ENCODE peak calls at places on chromosome 10, in eight cellular contexts. One of them, this sample, is unnamed.

GRCh38 chr10:30456262-30456661 is 22.3 kb downstream of the MAP3K8 start:
- DNase-seq in K562: no peak
- DNase-seq in stomach: no peak
- DNase-seq in A549: no peak
- DNase-seq in transverse colon: peak; percentile 42
- DNase-seq in tibial nerve: no peak
- DNase-seq in upper lobe of left lung: no peak
- DNase-seq in ovary: no peak
- DNase-seq in this sample: no peak

GRCh38 chr10:69337312-69338132 is 59.2 kb downstream of the HK1 start:
- DNase-seq in A549: no peak
- DNase-seq in upper lobe of left lung: no peak
- DNase-seq in ovary: no peak
- DNase-seq in stomach: no peak
- DNase-seq in transverse colon: no peak
- DNase-seq in K562: no peak
- DNase-seq in tibial nerve: no peak
- DNase-seq in this sample: no peak

GRCh38 chr10:85575441-85575840 is 791.2 kb downstream of the GRID1 start:
- DNase-seq in K562: no peak
- DNase-seq in upper lobe of left lung: no peak
- DNase-seq in ovary: no peak
- DNase-seq in stomach: no peak
- DNase-seq in tibial nerve: no peak
- DNase-seq in transverse colon: no peak
- DNase-seq in A549: no peak
- DNase-seq in this sample: no peak

GRCh38 chr10:60125928-60126327 is 219.6 kb upstream of the CCDC6 start:
- DNase-seq in A549: no peak
- DNase-seq in upper lobe of left lung: no peak
- DNase-seq in stomach: no peak
- DNase-seq in K562: no peak
- DNase-seq in transverse colon: no peak
- DNase-seq in tibial nerve: no peak
- DNase-seq in ovary: no peak
- DNase-seq in this sample: no peak

GRCh38 chr10:131947631-131948347 is 33.9 kb downstream of the BNIP3 start:
- DNase-seq in transverse colon: no peak
- DNase-seq in upper lobe of left lung: no peak
- DNase-seq in stomach: no peak
- DNase-seq in K562: no peak
- DNase-seq in A549: no peak
- DNase-seq in tibial nerve: no peak
- DNase-seq in ovary: peak; percentile 18
- DNase-seq in this sample: no peak

GRCh38 chr10:69389827-69390490 is 26.8 kb downstream of the TACR2 start:
- DNase-seq in ovary: no peak
- DNase-seq in transverse colon: no peak
- DNase-seq in tibial nerve: no peak
- DNase-seq in K562: peak; percentile 65
- DNase-seq in upper lobe of left lung: no peak
- DNase-seq in A549: peak; percentile 83
- DNase-seq in stomach: peak; percentile 56
- DNase-seq in this sample: no peak

GRCh38 chr10:11223507-11224157 is 206.0 kb downstream of the CELF2 start:
- DNase-seq in K562: no peak
- DNase-seq in transverse colon: no peak
- DNase-seq in A549: no peak
- DNase-seq in stomach: no peak
- DNase-seq in tibial nerve: no peak
- DNase-seq in ovary: no peak
- DNase-seq in upper lobe of left lung: no peak
- DNase-seq in this sample: no peak

GRCh38 chr10:13890233-13890616 is 303.5 kb downstream of the PRPF18 start:
- DNase-seq in tibial nerve: no peak
- DNase-seq in upper lobe of left lung: no peak
- DNase-seq in stomach: no peak
- DNase-seq in ovary: no peak
- DNase-seq in K562: no peak
- DNase-seq in A549: no peak
- DNase-seq in transverse colon: no peak
- DNase-seq in this sample: no peak

GRCh38 chr10:128178319-128178937 is 52.2 kb upstream of the MKI67 start:
- DNase-seq in K562: peak; percentile 13
- DNase-seq in upper lobe of left lung: no peak
- DNase-seq in ovary: no peak
- DNase-seq in tibial nerve: no peak
- DNase-seq in stomach: no peak
- DNase-seq in A549: peak; percentile 68
- DNase-seq in transverse colon: peak; percentile 24
- DNase-seq in this sample: no peak

GRCh38 chr10:129972145-129972965 is 8.3 kb upstream of the EBF3 start:
- DNase-seq in K562: no peak
- DNase-seq in tibial nerve: no peak
- DNase-seq in upper lobe of left lung: peak; percentile 83
- DNase-seq in ovary: no peak
- DNase-seq in A549: no peak
- DNase-seq in stomach: no peak
- DNase-seq in transverse colon: no peak
- DNase-seq in this sample: peak; percentile 63

GRCh38 chr10:129971381-129972144 is 7.5 kb upstream of the EBF3 start:
- DNase-seq in K562: peak; percentile 49
- DNase-seq in upper lobe of left lung: peak; percentile 94
- DNase-seq in transverse colon: peak; percentile 41
- DNase-seq in tibial nerve: no peak
- DNase-seq in stomach: peak; percentile 59
- DNase-seq in A549: peak; percentile 63
- DNase-seq in ovary: peak; percentile 65
- DNase-seq in this sample: peak; percentile 66

GRCh38 chr10:129973674-129974059 is 9.6 kb upstream of the EBF3 start:
- DNase-seq in K562: no peak
- DNase-seq in transverse colon: no peak
- DNase-seq in tibial nerve: no peak
- DNase-seq in A549: no peak
- DNase-seq in upper lobe of left lung: peak; percentile 24
- DNase-seq in stomach: no peak
- DNase-seq in ovary: no peak
- DNase-seq in this sample: no peak

GRCh38 chr10:129970404-129971364 is 6.6 kb upstream of the EBF3 start:
- DNase-seq in tibial nerve: no peak
- DNase-seq in A549: no peak
- DNase-seq in K562: no peak
- DNase-seq in stomach: no peak
- DNase-seq in upper lobe of left lung: peak; percentile 77
- DNase-seq in transverse colon: no peak
- DNase-seq in ovary: no peak
- DNase-seq in this sample: peak; percentile 61

DNA sequence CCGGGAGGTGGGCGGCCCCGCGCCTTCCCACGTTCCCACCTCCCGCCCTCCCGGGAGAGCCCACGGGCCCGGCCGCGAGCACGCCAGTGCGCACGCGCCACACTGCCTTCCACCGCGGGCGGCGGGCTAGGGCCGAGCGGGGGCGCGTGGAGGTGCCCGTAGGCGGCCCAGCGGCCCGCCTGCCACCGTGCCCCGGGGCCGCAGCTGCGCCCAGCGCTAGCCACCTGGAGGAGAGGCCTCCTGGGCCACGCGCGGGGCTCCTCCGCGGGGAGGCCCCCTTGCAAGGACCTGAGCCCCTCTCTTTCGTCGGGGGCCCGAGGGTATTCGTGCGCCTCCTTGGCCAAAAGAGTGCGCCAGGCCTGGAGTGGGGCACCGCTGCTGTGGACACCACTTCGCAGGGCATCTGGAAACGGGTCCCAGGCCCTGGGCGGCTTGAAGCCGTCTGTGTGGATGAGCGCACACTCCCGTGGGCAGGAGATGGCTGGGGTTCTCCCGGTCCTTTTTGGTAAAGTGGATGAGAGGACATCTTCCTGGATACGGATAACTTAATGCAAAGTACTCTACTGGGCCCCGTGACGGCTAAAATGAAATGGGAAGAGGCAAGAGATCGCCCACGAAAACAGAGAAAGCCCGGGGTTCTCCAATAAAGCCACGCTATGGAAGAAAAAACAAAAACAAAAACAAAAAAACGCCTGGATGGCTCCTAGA is 9.0 kb upstream of the EBF3 start:
- DNase-seq in tibial nerve: no peak
- DNase-seq in stomach: no peak
- DNase-seq in transverse colon: no peak
- DNase-seq in K562: no peak
- DNase-seq in ovary: no peak
- DNase-seq in upper lobe of left lung: peak; percentile 72
- DNase-seq in A549: no peak
- DNase-seq in this sample: no peak
- TF ChIP-seq EP300 in tibial nerve: no peak
- TF ChIP-seq EP300 in stomach: no peak
- TF ChIP-seq EP300 in transverse colon: no peak
- TF ChIP-seq EP300 in K562: no peak
- TF ChIP-seq EP300 in ovary: no peak
- TF ChIP-seq EP300 in upper lobe of left lung: no peak
- TF ChIP-seq EP300 in A549: no peak
- TF ChIP-seq EP300 in this sample: no peak

GRCh38 chr10:110396284-110396651 is 91.5 kb upstream of the SMNDC1 start:
- DNase-seq in upper lobe of left lung: no peak
- DNase-seq in transverse colon: no peak
- DNase-seq in K562: no peak
- DNase-seq in tibial nerve: no peak
- DNase-seq in A549: no peak
- DNase-seq in stomach: no peak
- DNase-seq in ovary: no peak
- DNase-seq in this sample: no peak

GRCh38 chr10:110394296-110394695 is 89.6 kb upstream of the SMNDC1 start:
- DNase-seq in transverse colon: no peak
- DNase-seq in stomach: no peak
- DNase-seq in tibial nerve: no peak
- DNase-seq in A549: no peak
- DNase-seq in K562: no peak
- DNase-seq in upper lobe of left lung: no peak
- DNase-seq in ovary: no peak
- DNase-seq in this sample: no peak

GRCh38 chr10:110394898-110395297 is 90.2 kb upstream of the SMNDC1 start:
- DNase-seq in A549: no peak
- DNase-seq in K562: no peak
- DNase-seq in ovary: no peak
- DNase-seq in tibial nerve: no peak
- DNase-seq in stomach: no peak
- DNase-seq in transverse colon: no peak
- DNase-seq in upper lobe of left lung: no peak
- DNase-seq in this sample: no peak

GRCh38 chr10:110393866-110394265 is 89.1 kb upstream of the SMNDC1 start:
- DNase-seq in A549: no peak
- DNase-seq in tibial nerve: no peak
- DNase-seq in upper lobe of left lung: no peak
- DNase-seq in stomach: no peak
- DNase-seq in transverse colon: no peak
- DNase-seq in ovary: no peak
- DNase-seq in K562: no peak
- DNase-seq in this sample: no peak

DNA sequence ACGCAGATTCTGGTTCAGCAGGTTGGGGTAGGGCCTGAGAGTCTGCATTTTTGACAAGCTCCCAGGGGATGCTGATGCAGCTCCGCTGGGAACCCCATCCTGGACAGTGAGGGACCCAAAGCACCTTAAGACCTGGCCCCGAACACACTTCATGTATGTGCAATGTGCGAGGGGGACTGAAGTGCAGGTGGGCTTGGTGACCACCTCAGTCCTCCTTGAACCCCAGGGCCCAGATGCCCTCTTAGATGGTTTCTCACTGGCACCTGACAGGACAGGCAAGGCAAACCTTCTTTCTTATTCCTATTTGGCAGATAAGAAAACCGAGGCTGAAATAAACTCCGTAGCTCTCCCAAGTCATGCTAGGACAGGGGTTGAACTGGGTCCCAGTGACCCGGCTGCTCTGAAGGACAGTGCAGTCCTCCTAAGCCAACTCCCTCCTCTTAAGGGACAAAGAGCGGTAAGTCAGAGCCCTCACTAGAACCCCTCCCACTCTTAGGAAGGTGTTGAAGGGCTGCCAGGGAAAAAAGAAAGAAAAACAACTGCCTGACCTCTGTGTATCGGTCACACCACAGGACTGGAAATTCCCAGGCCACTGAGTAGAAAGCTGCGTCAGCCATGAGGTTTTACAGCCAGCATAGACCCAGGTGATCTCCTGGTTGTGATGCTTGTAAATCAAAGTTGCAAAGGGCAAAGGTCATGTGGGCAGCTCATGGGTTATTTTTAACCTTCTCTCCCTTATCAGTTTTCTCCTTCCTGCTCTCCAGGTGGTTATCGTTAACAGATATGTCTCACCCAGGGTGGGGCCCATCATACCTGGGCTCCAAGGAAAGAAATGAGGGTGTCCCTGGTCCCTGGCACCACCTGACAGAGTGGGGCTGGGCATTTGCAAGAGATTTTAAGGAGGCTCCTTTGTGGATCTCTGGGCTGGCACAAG is 90.9 kb upstream of the SMNDC1 start:
- DNase-seq in A549: peak; percentile 98
- DNase-seq in stomach: peak; percentile 74
- DNase-seq in upper lobe of left lung: no peak
- DNase-seq in ovary: no peak
- DNase-seq in tibial nerve: no peak
- DNase-seq in transverse colon: peak; percentile 85
- DNase-seq in K562: peak; percentile 32
- DNase-seq in this sample: no peak
- TF ChIP-seq POLR2A in A549: no peak
- TF ChIP-seq POLR2A in stomach: no peak
- TF ChIP-seq POLR2A in upper lobe of left lung: no peak
- TF ChIP-seq POLR2A in ovary: no peak
- TF ChIP-seq POLR2A in tibial nerve: no peak
- TF ChIP-seq POLR2A in transverse colon: no peak
- TF ChIP-seq POLR2A in K562: no peak
- TF ChIP-seq POLR2A in this sample: no peak

GRCh38 chr10:45809829-45810228 is 37.5 kb downstream of the AGAP4 start:
- DNase-seq in upper lobe of left lung: no peak
- DNase-seq in A549: peak; percentile 5
- DNase-seq in tibial nerve: no peak
- DNase-seq in transverse colon: no peak
- DNase-seq in ovary: no peak
- DNase-seq in K562: no peak
- DNase-seq in stomach: no peak
- DNase-seq in this sample: no peak
- TF ChIP-seq CTCF in upper lobe of left lung: no peak
- TF ChIP-seq CTCF in A549: no peak
- TF ChIP-seq CTCF in tibial nerve: no peak
- TF ChIP-seq CTCF in transverse colon: no peak
- TF ChIP-seq CTCF in ovary: no peak
- TF ChIP-seq CTCF in K562: peak; percentile 27
- TF ChIP-seq CTCF in stomach: no peak
- TF ChIP-seq CTCF in this sample: no peak

DNA sequence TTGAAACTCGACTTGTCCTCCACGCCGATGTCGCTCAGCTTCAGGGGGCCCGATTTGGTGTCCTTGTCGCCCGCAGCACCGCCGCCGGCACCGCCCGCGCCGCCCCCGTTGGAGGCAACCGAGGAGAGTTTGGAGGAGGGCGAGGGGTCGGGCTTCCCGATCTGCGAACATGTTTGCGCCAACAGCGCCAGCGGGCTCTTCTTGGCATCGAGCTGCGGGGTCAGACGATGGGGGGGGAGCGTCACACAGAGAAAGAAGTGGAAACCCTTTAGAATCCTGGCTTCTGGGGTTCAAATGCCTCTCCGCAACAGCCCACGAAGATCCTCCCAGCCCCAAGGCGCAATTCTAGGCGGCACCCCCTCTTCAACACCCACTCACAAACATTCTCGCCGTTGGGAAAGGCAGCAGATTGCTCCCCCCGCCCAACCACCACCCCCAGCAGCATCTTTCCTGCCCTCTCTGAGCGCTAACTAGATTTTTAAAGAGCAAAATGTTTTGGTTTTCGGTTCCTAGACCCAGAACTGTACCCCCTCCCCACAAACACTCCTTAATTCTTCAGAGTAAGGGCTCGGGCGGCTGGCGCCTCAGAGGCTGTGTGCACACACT is 1.3 kb downstream of the ZNF503 start:
- DNase-seq in ovary: no peak
- DNase-seq in tibial nerve: no peak
- DNase-seq in K562: no peak
- DNase-seq in transverse colon: no peak
- DNase-seq in A549: no peak
- DNase-seq in stomach: no peak
- DNase-seq in upper lobe of left lung: peak; percentile 50
- DNase-seq in this sample: peak; percentile 85
- TF ChIP-seq EP300 in ovary: no peak
- TF ChIP-seq EP300 in tibial nerve: no peak
- TF ChIP-seq EP300 in K562: no peak
- TF ChIP-seq EP300 in transverse colon: no peak
- TF ChIP-seq EP300 in A549: no peak
- TF ChIP-seq EP300 in stomach: no peak
- TF ChIP-seq EP300 in upper lobe of left lung: no peak
- TF ChIP-seq EP300 in this sample: no peak